ENCODE peak calls at places on chromosomes 4 and X, in eight cellular contexts. I is neural progenitor cell, H is esophagus squamous epithelium, D is retinal pigment epithelial cell, N is gastrocnemius medialis, B is suprapubic skin, V is dorsolateral prefrontal cortex, C is AG09309. M is an unnamed sample.

GRCh38 chr4:1939664-1940509 is 68.7 kb downstream of the NSD2 start:
- DNase-seq in I (no peak), H (no peak), D (peak), N (peak), B (no peak), V (no peak), C (peak), M (peak)

GRCh38 chrX:65581661-65582339 is 47.2 kb upstream of the LAS1L start:
- DNase-seq in I (peak), H (no peak), D (no peak), N (no peak), B (no peak), V (no peak), C (peak), M (peak)

GRCh38 chrX:50154429-50154828 is 46.4 kb downstream of the AKAP4 start:
- DNase-seq in I (no peak), H (no peak), D (no peak), N (no peak), B (no peak), V (no peak), C (no peak), M (no peak)

GRCh38 chrX:9062621-9063020 is 28.7 kb upstream of the FAM9B start:
- DNase-seq in I (no peak), H (no peak), D (no peak), N (no peak), B (no peak), V (no peak), C (no peak), M (no peak)

GRCh38 chr4:15495621-15496020 is 25.9 kb downstream of the CC2D2A start:
- DNase-seq in I (no peak), H (no peak), D (no peak), N (no peak), B (no peak), V (no peak), C (no peak), M (peak)

GRCh38 chrX:21374163-21374993 is at the start of gene CNKSR2:
- DNase-seq in I (peak), H (no peak), D (no peak), N (no peak), B (no peak), V (peak), C (no peak), M (no peak)

GRCh38 chrX:38403834-38404233 is 51.4 kb downstream of the OTC start:
- DNase-seq in I (no peak), H (no peak), D (no peak), N (no peak), B (no peak), V (no peak), C (no peak), M (no peak)

GRCh38 chr4:88240297-88240714 is 44.1 kb downstream of the PPM1K start:
- DNase-seq in I (no peak), H (peak), D (no peak), N (peak), B (no peak), V (no peak), C (no peak), M (no peak)

GRCh38 chr4:10088135-10089010 is 28.2 kb downstream of the WDR1 start:
- DNase-seq in I (no peak), H (no peak), D (no peak), N (no peak), B (no peak), V (no peak), C (no peak), M (no peak)

GRCh38 chr4:10087152-10087791 is 29.3 kb downstream of the WDR1 start:
- DNase-seq in I (no peak), H (no peak), D (no peak), N (no peak), B (no peak), V (no peak), C (no peak), M (no peak)

GRCh38 chr4:10091531-10092181 is 24.9 kb downstream of the WDR1 start:
- DNase-seq in I (no peak), H (no peak), D (no peak), N (no peak), B (no peak), V (no peak), C (no peak), M (no peak)

GRCh38 chr4:10090467-10091250 is 25.9 kb downstream of the WDR1 start:
- DNase-seq in I (no peak), H (no peak), D (no peak), N (no peak), B (no peak), V (no peak), C (no peak), M (no peak)

GRCh38 chr4:10089346-10089745 is 27.3 kb downstream of the WDR1 start:
- DNase-seq in I (no peak), H (no peak), D (no peak), N (no peak), B (no peak), V (no peak), C (no peak), M (no peak)
- TF ChIP-seq CTCF in I (peak), H (peak), D (peak), N (peak), B (peak), V (no peak), C (peak), M (peak)

DNA sequence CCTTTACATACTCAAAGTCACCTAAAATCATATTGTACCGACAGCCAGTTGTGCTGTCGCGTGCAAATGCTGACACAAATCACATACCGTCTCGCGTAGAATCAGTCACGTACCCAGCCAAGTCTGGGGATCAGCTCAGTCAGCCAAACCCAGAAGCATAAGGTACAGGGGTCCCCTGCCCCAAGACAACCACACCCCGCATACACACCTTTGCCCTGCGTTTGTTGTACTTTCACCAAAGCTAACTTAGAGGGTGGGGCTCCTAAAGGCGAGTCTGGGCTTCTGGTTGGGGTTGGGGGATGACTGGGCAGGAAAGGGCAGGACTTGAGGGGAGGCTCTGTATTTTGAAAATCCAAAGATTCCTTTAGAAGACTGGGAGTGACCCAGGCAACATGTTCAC is 823 bp downstream of the GDPD2 start:
- DNase-seq in I (no peak), H (no peak), D (no peak), N (no peak), B (no peak), V (no peak), C (no peak), M (no peak)
- H3K4me3 ChIP-seq in I (peak), H (no peak), D (no peak), N (no peak), B (peak), V (no peak), C (no peak), M (no peak)

DNA sequence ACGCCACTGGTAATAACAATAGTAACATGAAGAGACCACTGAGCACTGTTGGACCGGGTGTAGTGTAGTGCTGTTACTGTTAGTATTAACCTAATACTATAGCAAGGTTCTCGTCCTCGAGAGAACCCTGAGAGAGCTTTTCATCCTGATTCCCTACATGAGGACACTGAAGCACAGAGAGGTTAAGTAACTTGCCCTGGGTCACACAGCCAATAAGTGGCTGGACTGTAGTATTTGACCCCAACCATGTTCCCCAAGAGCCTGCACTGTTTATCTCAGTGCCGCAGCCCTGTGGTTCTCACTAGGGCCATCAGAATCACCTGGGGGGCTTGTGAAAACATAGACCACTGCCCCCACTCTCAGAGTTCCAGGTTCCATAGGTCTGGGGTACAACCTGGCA is 10.4 kb downstream of the SCML1 start:
- DNase-seq in I (no peak), H (no peak), D (no peak), N (no peak), B (no peak), V (no peak), C (no peak), M (no peak)
- TF ChIP-seq CTCF in I (no peak), H (no peak), D (no peak), N (no peak), B (no peak), V (no peak), C (no peak), M (no peak)

DNA sequence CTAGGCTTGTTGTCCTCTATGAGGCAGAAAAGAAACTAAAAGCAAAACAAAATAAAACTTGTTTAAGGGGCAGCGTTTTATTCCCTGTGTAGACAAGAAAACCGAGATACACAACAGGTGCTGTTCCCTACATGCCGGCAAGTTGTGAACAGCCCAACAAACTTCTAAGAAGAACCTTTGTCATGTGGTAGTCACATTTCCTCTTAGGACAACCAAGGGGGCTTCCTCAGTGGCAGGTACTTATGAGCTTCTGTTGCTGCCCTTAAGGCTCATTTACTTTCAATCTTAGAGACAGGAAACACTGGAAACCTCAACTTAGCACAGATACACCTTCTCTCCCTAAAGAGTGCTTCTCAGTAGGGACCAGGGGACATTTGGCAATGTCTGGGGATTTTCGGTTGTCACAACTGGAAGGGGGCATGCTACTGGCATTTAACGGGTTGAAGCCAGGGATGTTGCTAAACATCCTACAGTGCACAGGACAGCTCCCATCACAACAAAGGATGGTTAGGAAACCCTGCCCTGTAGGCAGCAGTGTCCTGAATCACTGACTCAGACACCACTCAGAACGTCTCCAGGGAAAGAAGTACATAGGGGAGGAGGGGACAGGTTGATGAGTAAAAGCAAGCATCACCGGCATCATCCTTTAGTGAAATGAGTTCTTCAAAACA is 111.0 kb downstream of the ASB9 start:
- DNase-seq in I (no peak), H (no peak), D (no peak), N (no peak), B (no peak), V (no peak), C (no peak), M (no peak)
- H3K4me3 ChIP-seq in I (no peak), H (no peak), D (no peak), N (no peak), B (no peak), V (no peak), C (no peak), M (no peak)

GRCh38 chrX:47854474-47854873 is 17.8 kb downstream of the ZNF81 start:
- DNase-seq in I (peak), H (no peak), D (no peak), N (no peak), B (no peak), V (peak), C (no peak), M (peak)
- TF ChIP-seq CTCF in I (peak), H (peak), D (peak), N (no peak), B (peak), V (peak), C (peak), M (peak)

DNA sequence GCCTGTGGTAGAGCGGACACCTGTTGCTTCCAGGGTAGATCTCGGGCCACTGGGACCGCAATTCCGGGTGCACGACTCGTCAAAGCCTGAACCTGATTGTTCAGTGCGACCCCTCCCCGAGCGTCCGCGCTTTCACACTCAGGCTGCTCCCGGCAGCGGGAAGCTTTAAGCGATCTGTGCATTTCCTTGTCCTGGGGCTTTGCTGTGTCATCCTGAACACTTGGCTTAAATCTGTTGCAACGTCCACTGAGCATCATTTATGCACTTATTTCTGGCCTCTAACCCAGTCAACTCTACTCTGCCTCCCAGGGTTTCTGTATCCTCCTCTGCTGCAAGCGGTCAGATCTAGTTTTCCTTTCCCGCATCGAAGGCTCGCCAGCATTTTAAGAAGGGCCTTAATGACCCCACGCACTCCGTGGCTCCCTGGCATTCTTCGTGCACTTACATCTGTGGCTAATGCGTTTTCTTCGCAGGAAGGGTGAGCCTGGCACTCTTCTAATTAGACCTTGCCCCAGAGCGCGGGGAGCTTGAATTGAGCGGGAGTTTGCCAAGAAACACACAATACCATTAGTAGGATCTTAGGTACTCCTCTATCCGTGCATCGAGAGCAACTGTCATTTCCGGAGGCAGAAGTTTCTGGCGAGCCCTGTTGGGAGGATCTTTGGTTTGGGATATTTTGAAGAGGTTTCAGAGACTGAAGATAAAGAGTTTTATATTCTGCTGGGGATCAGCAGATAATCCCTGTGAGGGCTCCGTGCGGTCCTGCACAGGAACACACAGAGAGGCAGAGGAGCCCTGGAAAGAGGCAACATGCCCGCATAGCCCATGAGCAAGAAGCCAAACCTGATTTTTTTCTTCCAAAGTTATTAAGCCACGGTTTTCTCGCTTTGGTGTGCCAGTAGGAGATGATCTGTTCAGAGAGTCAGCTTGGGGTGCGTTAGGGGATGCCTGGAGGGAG is 654 bp upstream of the DDIT4L start:
- DNase-seq in I (peak), H (no peak), D (no peak), N (no peak), B (no peak), V (no peak), C (no peak), M (no peak)
- H3K4me3 ChIP-seq in I (peak), H (peak), D (peak), N (peak), B (peak), V (peak), C (peak), M (peak)

GRCh38 chr4:20428410-20429160 is 176.9 kb downstream of the SLIT2 start:
- DNase-seq in I (peak), H (no peak), D (no peak), N (no peak), B (no peak), V (no peak), C (no peak), M (no peak)
- TF ChIP-seq CTCF in I (peak), H (peak), D (peak), N (no peak), B (no peak), V (peak), C (peak), M (peak)

M was measured in astrocyte of the cerebellum.